ENCODE peak calls at places on chromosomes 2 and 18, in eight cellular contexts. Q is lung; N is cardiac muscle cell; F is neural progenitor cell; L is H9; T is testis; I is mesendoderm; J is CD4-positive, alpha-beta memory T cell. W is an unnamed sample.

GRCh38 chr2:174681983-174682577 is 82.2 kb downstream of the CHRNA1 start:
- DNase-seq in Q (no peak), N (peak; percentile 55), F (peak; percentile 59), L (peak; percentile 46), T (peak; percentile 39), I (no peak), J (peak; percentile 24), W (no peak)

GRCh38 chr2:8028036-8028435 is 653.8 kb upstream of the ID2 start:
- DNase-seq in Q (no peak), N (no peak), F (no peak), L (no peak), T (no peak), I (no peak), J (no peak), W (no peak)

GRCh38 chr2:205680067-205680466 is 2.2 kb upstream of the NRP2 start:
- DNase-seq in Q (peak; percentile 53), N (peak; percentile 96), F (peak; percentile 94), L (peak; percentile 92), T (peak; percentile 69), I (peak; percentile 99), J (peak; percentile 32), W (peak; percentile 88)

GRCh38 chr2:229235136-229235914 is 35.8 kb downstream of the PID1 start:
- DNase-seq in Q (no peak), N (peak; percentile 52), F (peak; percentile 54), L (peak; percentile 48), T (no peak), I (peak; percentile 60), J (no peak), W (no peak)

GRCh38 chr2:54559593-54560145 is 103.5 kb downstream of the SPTBN1 start:
- DNase-seq in Q (peak; percentile 54), N (no peak), F (peak; percentile 36), L (no peak), T (peak; percentile 52), I (peak; percentile 55), J (no peak), W (peak; percentile 42)

GRCh38 chr2:177543007-177543760 is 150.6 kb downstream of the AGPS start:
- DNase-seq in Q (peak; percentile 37), N (no peak), F (no peak), L (no peak), T (no peak), I (no peak), J (no peak), W (no peak)

GRCh38 chr2:2187196-2187595 is 143.9 kb downstream of the MYT1L start:
- DNase-seq in Q (no peak), N (no peak), F (peak; percentile 27), L (no peak), T (no peak), I (no peak), J (no peak), W (no peak)

GRCh38 chr18:61335737-61336555 is 2.7 kb downstream of the CDH20 start:
- DNase-seq in Q (no peak), N (no peak), F (no peak), L (no peak), T (no peak), I (peak; percentile 1), J (no peak), W (no peak)

GRCh38 chr2:172629586-172629985 is 73.7 kb downstream of the PDK1 start:
- DNase-seq in Q (no peak), N (no peak), F (no peak), L (no peak), T (no peak), I (no peak), J (no peak), W (no peak)

GRCh38 chr2:216491757-216492635 is 6.6 kb upstream of the RPL37A start:
- DNase-seq in Q (no peak), N (no peak), F (no peak), L (no peak), T (no peak), I (no peak), J (no peak), W (peak; percentile 66)
- H3K4me1 ChIP-seq in Q (no peaks in the 10 kb centered on the region), N (no peaks in the 10 kb centered on the region), F (peaks cover 18% of the 10 kb centered on the region), L (no peaks in the 10 kb centered on the region), T (peaks cover 3% of the 10 kb centered on the region), I (no peaks in the 10 kb centered on the region), J (no peaks in the 10 kb centered on the region), W (peaks cover 22% of the 10 kb centered on the region)

GRCh38 chr2:45836316-45836715 is 184.8 kb downstream of the PRKCE start:
- DNase-seq in Q (no peak), N (no peak), F (peak; percentile 74), L (no peak), T (no peak), I (no peak), J (no peak), W (peak; percentile 72)

GRCh38 chr2:45833968-45834344 is 182.5 kb downstream of the PRKCE start:
- DNase-seq in Q (no peak), N (no peak), F (no peak), L (no peak), T (no peak), I (no peak), J (no peak), W (peak; percentile 86)

GRCh38 chr2:45834858-45835257 is 183.4 kb downstream of the PRKCE start:
- DNase-seq in Q (no peak), N (no peak), F (no peak), L (no peak), T (no peak), I (no peak), J (no peak), W (no peak)

GRCh38 chr2:45834372-45834771 is 182.9 kb downstream of the PRKCE start:
- DNase-seq in Q (no peak), N (no peak), F (no peak), L (no peak), T (no peak), I (no peak), J (no peak), W (peak; percentile 23)

DNA sequence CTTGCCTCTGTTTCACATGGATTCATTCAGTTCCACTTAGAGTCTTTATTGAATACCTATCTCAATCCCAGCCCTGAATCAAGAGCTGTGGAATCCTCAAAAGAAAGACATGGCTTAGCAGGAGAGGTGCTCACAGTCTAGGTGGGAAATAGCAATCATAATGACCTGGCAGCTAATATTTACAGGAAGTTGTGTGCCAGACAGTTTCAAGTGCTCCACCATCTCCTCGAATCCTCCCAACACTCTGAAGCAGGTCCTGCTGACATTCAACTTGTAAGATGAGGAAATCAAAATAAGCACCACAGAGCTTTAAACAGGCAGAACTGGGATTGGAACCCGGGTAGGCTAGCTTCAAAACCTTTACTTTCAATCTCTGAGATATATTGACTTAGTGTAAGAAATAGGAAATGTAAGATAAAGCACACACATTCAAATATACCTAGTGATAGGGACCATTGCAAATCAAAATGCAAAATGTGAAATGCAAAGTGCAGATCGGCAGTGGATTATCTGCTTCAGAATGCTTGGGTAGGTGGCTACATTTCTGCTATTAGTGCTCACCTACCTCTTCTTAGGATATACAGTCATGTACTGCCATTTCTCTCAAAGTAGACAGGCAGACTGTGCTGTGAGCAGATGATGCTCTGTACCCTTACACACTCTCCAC is 182.0 kb downstream of the PRKCE start:
- DNase-seq in Q (no peak), N (no peak), F (no peak), L (no peak), T (no peak), I (no peak), J (no peak), W (peak; percentile 31)
- H3K4me1 ChIP-seq in Q (no peaks in the 10 kb centered on the region), N (peaks cover 7% of the 10 kb centered on the region), F (peaks cover 31% of the 10 kb centered on the region), L (no peaks in the 10 kb centered on the region), T (no peaks in the 10 kb centered on the region), I (no peaks in the 10 kb centered on the region), J (no peaks in the 10 kb centered on the region), W (peaks cover 55% of the 10 kb centered on the region)

GRCh38 chr18:11999431-11999830 is 18.1 kb downstream of the IMPA2 start:
- DNase-seq in Q (no peak), N (no peak), F (no peak), L (no peak), T (no peak), I (no peak), J (no peak), W (no peak)
- H3K4me1 ChIP-seq in Q (peaks cover 7% of the 10 kb centered on the region), N (no peaks in the 10 kb centered on the region), F (peaks cover 4% of the 10 kb centered on the region), L (peaks cover 11% of the 10 kb centered on the region), T (peaks cover 8% of the 10 kb centered on the region), I (peaks cover 6% of the 10 kb centered on the region), J (peaks cover 12% of the 10 kb centered on the region), W (peaks cover 28% of the 10 kb centered on the region)

GRCh38 chr18:48834421-48835011 is 116.2 kb downstream of the SMAD7 start:
- DNase-seq in Q (peak; percentile 70), N (no peak), F (no peak), L (peak; percentile 75), T (peak; percentile 52), I (peak; percentile 93), J (peak; percentile 65), W (peak; percentile 52)
- H3K4me1 ChIP-seq in Q (peaks cover 17% of the 10 kb centered on the region), N (peaks cover 56% of the 10 kb centered on the region), F (peaks cover 25% of the 10 kb centered on the region), L (peaks cover 2% of the 10 kb centered on the region), T (no peaks in the 10 kb centered on the region), I (peaks cover 11% of the 10 kb centered on the region), J (peaks cover 100% of the 10 kb centered on the region), W (peaks cover 63% of the 10 kb centered on the region)

GRCh38 chr2:142127248-142127647 is 3.6 kb downstream of the LRP1B start:
- DNase-seq in Q (no peak), N (no peak), F (no peak), L (no peak), T (no peak), I (no peak), J (no peak), W (no peak)
- H3K4me1 ChIP-seq in Q (peaks cover 3% of the 10 kb centered on the region), N (no peaks in the 10 kb centered on the region), F (peaks cover 9% of the 10 kb centered on the region), L (no peaks in the 10 kb centered on the region), T (no peaks in the 10 kb centered on the region), I (no peaks in the 10 kb centered on the region), J (no peaks in the 10 kb centered on the region), W (no peaks in the 10 kb centered on the region)

GRCh38 chr2:127619901-127620705 is 25.9 kb upstream of the GPR17 start:
- DNase-seq in Q (no peak), N (no peak), F (no peak), L (peak; percentile 21), T (no peak), I (no peak), J (no peak), W (no peak)
- H3K4me1 ChIP-seq in Q (no peaks in the 10 kb centered on the region), N (no peaks in the 10 kb centered on the region), F (peaks cover 8% of the 10 kb centered on the region), L (no peaks in the 10 kb centered on the region), T (no peaks in the 10 kb centered on the region), I (no peaks in the 10 kb centered on the region), J (no peaks in the 10 kb centered on the region), W (no peaks in the 10 kb centered on the region)

GRCh38 chr2:160064916-160065315 is 2.5 kb upstream of the PLA2R1 start:
- DNase-seq in Q (no peak), N (no peak), F (no peak), L (no peak), T (no peak), I (no peak), J (no peak), W (no peak)
- H3K4me1 ChIP-seq in Q (no peaks in the 10 kb centered on the region), N (no peaks in the 10 kb centered on the region), F (no peaks in the 10 kb centered on the region), L (no peaks in the 10 kb centered on the region), T (peaks cover 8% of the 10 kb centered on the region), I (peaks cover 5% of the 10 kb centered on the region), J (peaks cover 5% of the 10 kb centered on the region), W (no peaks in the 10 kb centered on the region)

DNA sequence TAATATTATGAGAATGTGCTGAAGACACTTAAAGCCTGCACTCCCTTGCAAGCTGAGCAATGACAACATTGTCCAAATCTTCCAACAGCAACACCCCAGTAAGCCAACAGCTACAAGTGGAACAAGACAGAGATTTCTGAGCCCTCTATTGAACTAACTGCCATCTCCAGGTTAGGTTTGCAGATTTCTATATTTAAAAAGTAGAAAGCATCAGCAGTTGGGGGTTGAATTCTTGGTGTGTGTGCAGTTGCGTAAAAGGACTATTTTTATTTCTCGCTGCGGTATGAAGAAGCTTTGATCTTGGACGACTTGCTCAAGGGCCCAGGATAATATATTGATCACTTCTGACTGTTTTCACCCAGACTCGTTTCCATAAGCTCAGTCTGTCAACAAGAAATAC is 106.2 kb upstream of the ZFP36L2 start:
- DNase-seq in Q (no peak), N (peak; percentile 64), F (no peak), L (no peak), T (no peak), I (no peak), J (no peak), W (no peak)
- H3K4me1 ChIP-seq in Q (peaks cover 3% of the 10 kb centered on the region), N (peaks cover 43% of the 10 kb centered on the region), F (peaks cover 22% of the 10 kb centered on the region), L (no peaks in the 10 kb centered on the region), T (peaks cover 62% of the 10 kb centered on the region), I (peaks cover 10% of the 10 kb centered on the region), J (no peaks in the 10 kb centered on the region), W (no peaks in the 10 kb centered on the region)

W was measured in OCI-LY7.